ENCODE peak calls at places on chromosome 21, in four cellular contexts. K is fibroblast of mammary gland, Q is fibroblast of the aortic adventitia, I is colonic mucosa. W is an unnamed sample.

GRCh38 chr21:38610573-38611251 is 112.4 kb upstream of the ERG start:
- DNase-seq in K (no peak), Q (no peak), I (no peak), W (no peak)

GRCh38 chr21:37450385-37451044 is 83.9 kb downstream of the DYRK1A start:
- DNase-seq in I (no peak), K (peak; percentile 44), Q (peak; percentile 40), W (no peak)

GRCh38 chr21:37866027-37866426 is 50.2 kb downstream of the KCNJ6 start:
- DNase-seq in I (no peak), Q (no peak), K (no peak), W (no peak)

GRCh38 chr21:29334717-29335428 is 36.2 kb downstream of the BACH1 start:
- DNase-seq in I (no peak), Q (peak; percentile 67), K (peak; percentile 95), W (no peak)

GRCh38 chr21:38140192-38140905 is 116.4 kb upstream of the KCNJ15 start:
- DNase-seq in K (peak; percentile 47), Q (peak; percentile 37), I (no peak), W (no peak)

GRCh38 chr21:14609274-14609673 is 63.2 kb upstream of the SAMSN1 start:
- DNase-seq in I (no peak), Q (no peak), K (no peak), W (no peak)

GRCh38 chr21:37145635-37146111 is 72.6 kb downstream of the TTC3 start:
- DNase-seq in K (peak; percentile 69), Q (peak; percentile 7), I (no peak), W (no peak)

GRCh38 chr21:29230541-29231275 is 68.0 kb upstream of the BACH1 start:
- DNase-seq in Q (peak; percentile 43), K (no peak), I (no peak), W (no peak)

GRCh38 chr21:38228115-38228514 is 28.7 kb upstream of the KCNJ15 start:
- DNase-seq in Q (no peak), K (no peak), I (peak; percentile 22), W (no peak)

GRCh38 chr21:14554948-14555347 is 8.8 kb upstream of the SAMSN1 start:
- DNase-seq in I (no peak), K (peak; percentile 34), Q (peak; percentile 23), W (no peak)

GRCh38 chr21:45485686-45486442 is 56.4 kb downstream of the SLC19A1 start:
- DNase-seq in Q (no peak), I (no peak), K (no peak), W (no peak)
- H3K4me3 ChIP-seq in Q (no peak overlapping the region), I (no peak overlapping the region), K (no peak overlapping the region), W (no peak overlapping the region)

GRCh38 chr21:41767606-41768370 is 936 bp upstream of the RIPK4 start:
- DNase-seq in K (no peak), Q (peak; percentile 8), I (no peak), W (no peak)
- H3K4me3 ChIP-seq in K (no peak overlapping the region), Q (peak overlapping the region; percentile 19), I (peak overlapping the region; percentile 60), W (peak overlapping the region; percentile 65)

GRCh38 chr21:34670962-34671348 is 2.2 kb downstream of the CLIC6 start:
- DNase-seq in Q (no peak), I (no peak), K (no peak), W (no peak)

GRCh38 chr21:34668803-34669148 is at the start of gene CLIC6:
- DNase-seq in K (no peak), I (no peak), Q (no peak), W (peak; percentile 51)

GRCh38 chr21:34670220-34670961 is 1.6 kb downstream of the CLIC6 start:
- DNase-seq in I (peak; percentile 60), Q (no peak), K (peak; percentile 10), W (peak; percentile 87)

GRCh38 chr21:34667761-34668160 is 1.0 kb upstream of the CLIC6 start:
- DNase-seq in K (no peak), Q (no peak), I (no peak), W (no peak)

GRCh38 chr21:34669149-34669879 is 520 bp downstream of the CLIC6 start:
- DNase-seq in K (no peak), Q (no peak), I (no peak), W (peak; percentile 86)
- H3K4me3 ChIP-seq in K (no peak overlapping the region), Q (no peak overlapping the region), I (peak overlapping the region; percentile 63), W (peak overlapping the region; percentile 53)

GRCh38 chr21:43195131-43196021 is 26.6 kb downstream of the CRYAA start:
- DNase-seq in K (peak; percentile 64), I (peak; percentile 16), Q (no peak), W (peak; percentile 61)
- H3K4me3 ChIP-seq in K (no peak overlapping the region), I (no peak overlapping the region), Q (no peak overlapping the region), W (no peak overlapping the region)

GRCh38 chr21:35048183-35048601 is 910 bp downstream of the RUNX1 start:
- DNase-seq in Q (no peak), I (no peak), K (no peak), W (peak; percentile 58)
- H3K4me3 ChIP-seq in Q (peak overlapping the region; percentile 56), I (peak overlapping the region; percentile 21), K (no peak overlapping the region), W (peak overlapping the region; percentile 43)

GRCh38 chr21:32886339-32886738 is 114.8 kb upstream of the PAXBP1 start:
- DNase-seq in K (peak; percentile 4), Q (peak; percentile 3), I (no peak), W (no peak)
- H3K4me3 ChIP-seq in K (no peak overlapping the region), Q (peak overlapping the region; percentile 18), I (no peak overlapping the region), W (no peak overlapping the region)

W was measured in upper lobe of left lung.